ENCODE peak calls at places on chromosome 4, in ten cellular contexts. Z is amniotic stem cell; Y is caudate nucleus; G is suprapubic skin; R is SJSA1; L is T-helper 17 cell; P is HEK293T; E is mesothelial cell of epicardium; O is brain microvascular endothelial cell; N is stimulated activated CD8-positive, alpha-beta memory T cell treated with anti-CD3 and anti-CD28 coated beads, Interleukin-4, amount 100 ng/mL, for 24 hours. F is an unnamed sample.

GRCh38 chr4:171186700-171187099 is 626.5 kb upstream of the GALNTL6 start:
- DNase-seq in Y (no peak), N (no peak), O (no peak), L (no peak), E (no peak), G (no peak), P (no peak), R (no peak), Z (no peak), F (no peak)

GRCh38 chr4:177408023-177408422 is 34.2 kb downstream of the AGA start:
- DNase-seq in Y (no peak), L (no peak), Z (no peak), N (no peak), O (no peak), P (no peak), G (no peak), E (no peak), R (no peak), F (no peak)

GRCh38 chr4:120672558-120673147 is 249.9 kb downstream of the PRDM5 start:
- DNase-seq in E (no peak), R (no peak), L (no peak), Y (no peak), O (peak), P (no peak), G (no peak), Z (no peak), N (no peak), F (no peak)

GRCh38 chr4:75769044-75769443 is 44.7 kb downstream of the USO1 start:
- DNase-seq in L (no peak), O (no peak), P (no peak), G (no peak), R (no peak), Y (no peak), E (no peak), Z (no peak), N (no peak), F (no peak)

GRCh38 chr4:163587867-163588266 is 93.4 kb downstream of the TMA16 start:
- DNase-seq in Y (no peak), L (no peak), Z (no peak), R (no peak), G (no peak), P (peak), O (peak), N (no peak), E (no peak), F (no peak)

GRCh38 chr4:121597346-121597934 is 99.3 kb downstream of the ANXA5 start:
- DNase-seq in L (no peak), R (no peak), Y (no peak), E (no peak), G (no peak), Z (no peak), P (no peak), O (peak), N (no peak), F (no peak)

GRCh38 chr4:93103042-93103441 is 725.5 kb upstream of the ATOH1 start:
- DNase-seq in Y (no peak), P (peak), N (no peak), G (no peak), Z (no peak), O (no peak), E (no peak), L (no peak), R (no peak), F (no peak)

GRCh38 chr4:41881931-41882621 is 53.2 kb upstream of the TMEM33 start:
- DNase-seq in Z (no peak), O (no peak), G (no peak), N (no peak), E (no peak), P (no peak), L (no peak), Y (no peak), R (no peak), F (no peak)

GRCh38 chr4:104475652-104476051 is 19.0 kb downstream of the CXXC4 start:
- DNase-seq in L (no peak), G (no peak), P (no peak), R (no peak), Y (no peak), N (no peak), O (no peak), E (no peak), Z (no peak), F (no peak)

GRCh38 chr4:15779336-15779735 is 1.2 kb downstream of the CD38 start:
- DNase-seq in G (no peak), N (no peak), R (peak), P (no peak), Y (no peak), O (peak), Z (no peak), L (no peak), E (no peak), F (no peak)

GRCh38 chr4:142696334-142697122 is 149.6 kb downstream of the INPP4B start:
- DNase-seq in R (no peak), P (no peak), G (no peak), Z (no peak), N (no peak), O (no peak), E (no peak), Y (no peak), L (no peak), F (no peak)

GRCh38 chr4:78129383-78130108 is 72.4 kb downstream of the FRAS1 start:
- DNase-seq in G (no peak), O (no peak), L (no peak), E (no peak), Y (no peak), R (no peak), P (no peak), Z (no peak), N (no peak), F (no peak)

GRCh38 chr4:55269970-55270369 is 76.1 kb upstream of the SRD5A3 start:
- DNase-seq in Y (no peak), R (no peak), E (no peak), N (no peak), G (no peak), L (no peak), O (no peak), P (no peak), Z (no peak), F (no peak)

GRCh38 chr4:81257021-81257420 is 42.0 kb upstream of the PRKG2 start:
- DNase-seq in R (peak), Y (no peak), G (no peak), O (peak), N (no peak), P (no peak), Z (peak), E (no peak), L (no peak), F (no peak)

GRCh38 chr4:161894014-161894413 is 269.8 kb downstream of the FSTL5 start:
- DNase-seq in L (no peak), E (no peak), N (no peak), G (no peak), Y (no peak), R (no peak), O (no peak), Z (no peak), P (no peak), F (no peak)

GRCh38 chr4:78692815-78693156 is 83.4 kb upstream of the BMP2K start:
- DNase-seq in Y (no peak), G (no peak), P (no peak), N (no peak), L (no peak), R (no peak), E (no peak), O (no peak), Z (no peak), F (no peak)

GRCh38 chr4:125105561-125105960 is 209.2 kb upstream of the FAT4 start:
- DNase-seq in G (no peak), O (no peak), E (no peak), L (no peak), Z (no peak), R (no peak), N (no peak), P (no peak), Y (no peak), F (no peak)

GRCh38 chr4:174592985-174593335 is 70.7 kb upstream of the HPGD start:
- DNase-seq in Z (peak), N (no peak), O (peak), P (no peak), R (peak), L (no peak), E (no peak), Y (no peak), G (no peak), F (peak)

GRCh38 chr4:153387981-153388380 is 43.5 kb downstream of the MND1 start:
- DNase-seq in P (no peak), O (no peak), L (no peak), G (no peak), Z (no peak), E (no peak), Y (no peak), R (no peak), N (no peak), F (no peak)

GRCh38 chr4:54525602-54526001 is 132.2 kb upstream of the KIT start:
- DNase-seq in Z (peak), L (no peak), O (peak), N (no peak), P (no peak), Y (no peak), G (no peak), E (no peak), R (no peak), F (no peak)

GRCh38 chr4:67790721-67791120 is 36.5 kb upstream of the GNRHR start:
- DNase-seq in L (no peak), G (no peak), Y (no peak), O (no peak), R (no peak), Z (no peak), N (no peak), P (no peak), E (no peak), F (no peak)

GRCh38 chr4:86376850-86377249 is 17.0 kb upstream of the MAPK10 start:
- DNase-seq in Y (no peak), E (no peak), P (no peak), O (no peak), L (no peak), N (no peak), G (no peak), Z (no peak), R (peak), F (no peak)

GRCh38 chr4:157143365-157143764 is 67.4 kb downstream of the GLRB start:
- DNase-seq in O (no peak), Y (no peak), N (no peak), E (no peak), Z (no peak), G (no peak), P (no peak), R (no peak), L (no peak), F (no peak)

GRCh38 chr4:150385606-150386005 is 196.3 kb upstream of the MAB21L2 start:
- DNase-seq in E (no peak), Y (no peak), N (no peak), O (peak), G (no peak), R (no peak), Z (peak), L (no peak), P (peak), F (no peak)

GRCh38 chr4:22474636-22475310 is 41.1 kb downstream of the ADGRA3 start:
- DNase-seq in P (no peak), R (no peak), E (no peak), N (no peak), G (no peak), Z (no peak), Y (no peak), O (peak), L (no peak), F (no peak)

GRCh38 chr4:109079731-109080130 is 222.7 kb downstream of the COL25A1 start:
- DNase-seq in L (no peak), Z (no peak), R (peak), G (no peak), E (no peak), P (no peak), N (no peak), Y (no peak), O (no peak), F (no peak)

GRCh38 chr4:110195561-110196205 is 2.7 kb downstream of the ELOVL6 start:
- DNase-seq in O (no peak), R (no peak), P (peak), E (no peak), Z (no peak), Y (no peak), G (no peak), N (no peak), L (no peak), F (no peak)

GRCh38 chr4:39933689-39934590 is 43.8 kb downstream of the PDS5A start:
- DNase-seq in E (no peak), L (no peak), Z (no peak), Y (no peak), N (no peak), G (no peak), R (peak), O (peak), P (no peak), F (no peak)